ENCODE peak calls at places on chromosomes 7 and 10, in nine cellular contexts. R is endodermal cell, A is sigmoid colon, U is lung, D is heart right ventricle, Q is uterus, Y is SK-N-SH, O is endothelial cell of umbilical vein, T is adrenal gland. X is an unnamed sample.

GRCh38 chr10:117662126-117662525 is 119.6 kb downstream of the EMX2 start:
- DNase-seq in R (no peak), A (no peak), U (no peak), D (no peak), Q (no peak), Y (no peak), O (no peak), T (no peak), X (no peak)

GRCh38 chr10:12628964-12629766 is 279.8 kb downstream of the CAMK1D start:
- DNase-seq in R (no peak), A (no peak), U (no peak), D (no peak), Q (no peak), Y (no peak), O (no peak), T (peak; percentile 5), X (peak; percentile 70)

GRCh38 chr7:118327179-118327578 is 102.7 kb downstream of the ANKRD7 start:
- DNase-seq in R (no peak), A (no peak), U (no peak), D (no peak), Q (no peak), Y (no peak), O (no peak), T (no peak), X (no peak)

GRCh38 chr7:22863156-22863899 is 40.7 kb upstream of the TOMM7 start:
- DNase-seq in R (peak; percentile 53), A (no peak), U (no peak), D (no peak), Q (no peak), Y (no peak), O (no peak), T (peak; percentile 41), X (no peak)

GRCh38 chr7:140304071-140304799 is 94.1 kb downstream of the SLC37A3 start:
- DNase-seq in R (no peak), A (no peak), U (no peak), D (no peak), Q (no peak), Y (peak; percentile 46), O (peak; percentile 22), T (no peak), X (peak; percentile 20)

GRCh38 chr10:33237736-33238624 is 96.5 kb downstream of the NRP1 start:
- DNase-seq in R (peak; percentile 55), A (no peak), U (no peak), D (no peak), Q (no peak), Y (no peak), O (no peak), T (no peak), X (no peak)

GRCh38 chr10:34758447-34758996 is 56.6 kb downstream of the PARD3 start:
- DNase-seq in R (no peak), A (no peak), U (no peak), D (no peak), Q (no peak), Y (no peak), O (peak; percentile 71), T (no peak), X (no peak)

GRCh38 chr7:42151309-42151708 is 85.7 kb downstream of the GLI3 start:
- DNase-seq in R (no peak), A (no peak), U (no peak), D (no peak), Q (no peak), Y (no peak), O (no peak), T (no peak), X (no peak)

DNA sequence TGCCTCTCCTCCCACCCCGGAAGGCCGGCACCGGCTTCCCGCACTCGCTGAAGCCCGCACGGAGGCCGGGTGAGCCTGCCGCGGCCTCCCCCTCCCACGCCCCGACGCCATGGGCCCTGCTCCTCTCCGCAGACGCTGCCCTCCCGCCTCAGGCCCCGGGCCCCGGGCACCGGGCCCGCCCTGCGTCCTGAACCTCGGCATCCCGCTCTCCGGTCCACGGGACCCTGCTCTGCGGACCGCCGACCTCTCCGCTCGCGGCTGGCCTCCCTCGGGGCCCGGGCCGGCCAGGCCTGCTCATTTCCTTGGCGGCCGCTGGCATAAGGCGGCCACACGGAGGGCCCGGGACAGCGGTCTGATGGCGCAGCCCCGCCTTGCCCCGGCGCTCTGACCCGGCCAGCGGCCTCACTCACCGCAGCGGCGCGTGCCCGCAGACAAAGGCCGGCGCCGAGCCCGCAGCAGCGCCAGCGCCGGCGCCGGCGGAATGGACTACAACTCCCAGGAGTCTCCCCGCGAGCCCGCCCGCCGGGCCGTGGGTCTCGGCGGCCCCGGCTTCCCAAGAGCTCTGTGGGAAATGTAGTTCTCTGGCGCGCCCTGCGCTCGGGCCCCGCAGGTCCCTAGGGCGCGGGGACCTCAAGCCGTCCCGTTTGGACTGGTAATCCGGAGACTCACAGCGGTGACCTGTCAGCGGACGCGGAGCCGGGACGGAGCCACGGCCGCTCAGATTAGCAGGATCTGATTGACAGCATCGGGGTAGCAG is at the start of gene ZNF32:
- DNase-seq in R (peak; percentile 94), A (peak; percentile 89), U (peak; percentile 86), D (peak; percentile 89), Q (peak; percentile 76), Y (peak; percentile 96), O (peak; percentile 80), T (peak; percentile 91), X (peak; percentile 88)
- H3K4me3 ChIP-seq in R (peak within 1 kb of the TSS; percentile 81), A (peak within 1 kb of the TSS; percentile 90), U (peak within 1 kb of the TSS; percentile 79), D (peak within 1 kb of the TSS; percentile 53), Q (peak within 1 kb of the TSS; percentile 54), Y (peak within 1 kb of the TSS; percentile 64), O (peak within 1 kb of the TSS; percentile 62), T (peak within 1 kb of the TSS; percentile 60), X (peak within 1 kb of the TSS; percentile 83)

DNA sequence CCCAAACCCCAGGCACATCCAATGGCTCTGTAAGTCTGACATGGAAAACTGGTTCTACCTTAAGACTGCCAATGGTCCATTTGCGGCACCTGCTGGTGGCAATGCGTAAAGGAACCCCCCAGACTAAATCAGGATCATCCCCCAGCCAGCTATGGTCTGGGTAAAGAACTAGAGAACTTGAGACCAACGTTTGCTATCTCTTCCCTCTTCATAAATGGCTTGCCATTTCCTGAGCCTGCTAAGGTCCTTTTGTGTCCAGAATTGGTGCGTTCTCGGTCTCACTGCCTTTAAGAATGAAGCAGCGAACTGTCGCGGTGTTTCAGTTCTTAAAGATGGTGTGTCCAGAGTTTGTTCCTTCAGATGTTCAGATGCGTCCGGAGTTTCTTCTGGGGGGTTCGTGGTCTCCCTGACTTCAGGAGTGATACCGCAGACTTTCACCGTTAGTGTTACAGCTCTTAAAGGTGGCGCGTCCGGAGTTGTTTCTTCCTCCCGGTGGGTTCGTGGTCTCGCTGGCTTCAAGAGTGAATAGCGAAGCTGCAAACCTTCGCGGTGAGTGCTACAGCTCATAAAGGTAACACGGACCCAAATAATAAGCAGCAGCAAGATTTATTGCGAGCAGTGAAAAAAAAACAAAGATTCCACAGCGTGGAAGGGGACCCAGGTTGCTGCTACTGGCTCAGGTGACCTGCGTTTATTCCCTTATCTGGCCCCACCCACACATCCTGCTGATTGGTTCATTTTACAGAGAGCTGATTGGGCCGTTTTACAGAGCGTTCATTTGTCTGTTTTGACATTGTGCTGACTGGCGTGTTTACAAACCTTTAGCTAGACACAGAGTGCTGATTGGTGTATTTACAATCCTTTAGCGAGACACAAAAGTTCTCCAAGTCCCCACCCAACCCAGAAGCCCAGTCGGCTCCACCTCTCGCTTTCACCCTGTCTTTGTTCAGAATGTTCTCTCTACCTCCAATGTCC is 95.4 kb downstream of the ELMO1 start:
- DNase-seq in R (peak; percentile 79), A (no peak), U (no peak), D (no peak), Q (no peak), Y (peak; percentile 49), O (no peak), T (no peak), X (peak; percentile 47)
- TF ChIP-seq CTCF in R (peak; percentile 71), A (no peak), U (peak; percentile 16), D (no peak), Q (no peak), Y (no peak), O (peak; percentile 6), T (no peak), X (peak; percentile 73)

GRCh38 chr10:78952018-78952417 is 116.7 kb upstream of the ZMIZ1 start:
- DNase-seq in R (no peak), A (no peak), U (no peak), D (no peak), Q (no peak), Y (no peak), O (no peak), T (no peak), X (no peak)

GRCh38 chr10:78954701-78955100 is 114.1 kb upstream of the ZMIZ1 start:
- DNase-seq in R (no peak), A (no peak), U (no peak), D (no peak), Q (no peak), Y (no peak), O (no peak), T (no peak), X (no peak)

GRCh38 chr10:78954009-78954297 is 114.8 kb upstream of the ZMIZ1 start:
- DNase-seq in R (no peak), A (no peak), U (no peak), D (no peak), Q (no peak), Y (no peak), O (no peak), T (no peak), X (no peak)

GRCh38 chr10:78952686-78953085 is 116.1 kb upstream of the ZMIZ1 start:
- DNase-seq in R (no peak), A (no peak), U (no peak), D (peak; percentile 42), Q (peak; percentile 56), Y (no peak), O (no peak), T (no peak), X (no peak)

DNA sequence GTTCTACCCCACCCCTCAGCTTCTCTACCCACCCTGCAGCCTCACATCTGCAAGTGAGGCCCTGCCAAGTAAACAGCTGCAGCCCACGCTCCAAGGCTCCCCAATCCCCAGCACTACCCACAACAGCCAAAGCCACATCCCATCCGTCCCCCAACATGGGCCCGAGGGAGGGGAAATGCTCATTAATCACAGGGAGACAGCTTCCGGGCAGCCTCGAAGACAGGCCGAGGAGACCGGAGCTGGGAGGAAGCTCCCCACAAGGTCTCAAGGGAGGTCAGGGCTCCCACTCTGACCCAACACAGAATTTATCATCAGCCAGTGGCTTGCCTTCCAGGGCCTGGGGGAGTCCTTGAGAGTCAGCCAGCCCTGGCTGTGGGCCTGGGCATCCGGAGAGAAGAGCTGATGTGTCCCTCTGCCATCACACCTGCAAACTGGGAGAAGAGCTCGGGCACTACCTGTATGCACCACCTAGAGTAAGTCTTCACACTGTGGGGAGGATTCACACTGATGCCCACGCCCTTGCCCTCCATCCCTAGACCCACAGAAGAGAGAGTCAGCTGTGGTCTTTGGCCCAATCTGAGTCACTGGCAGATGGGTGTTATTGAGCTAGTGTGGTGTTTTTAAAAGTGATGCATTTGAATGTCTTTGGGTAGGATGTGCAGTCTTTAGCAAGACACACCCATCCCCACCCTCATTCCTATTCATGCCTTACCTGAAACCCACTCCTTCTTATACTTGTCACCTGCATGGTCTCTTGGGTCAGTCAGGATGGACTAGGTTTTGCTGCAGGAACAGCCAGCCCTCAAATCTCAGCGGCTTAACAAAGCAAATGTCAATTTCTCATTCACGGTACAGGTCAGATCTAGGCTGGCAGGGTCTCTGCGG is 115.4 kb upstream of the ZMIZ1 start:
- DNase-seq in R (no peak), A (no peak), U (no peak), D (no peak), Q (peak; percentile 67), Y (no peak), O (no peak), T (peak; percentile 80), X (no peak)
- H3K27me3 ChIP-seq in R (no peaks in the 10 kb centered on the region), A (no peaks in the 10 kb centered on the region), U (no peaks in the 10 kb centered on the region), D (no peaks in the 10 kb centered on the region), Q (no peaks in the 10 kb centered on the region), Y (no peaks in the 10 kb centered on the region), O (no peaks in the 10 kb centered on the region), T (no peaks in the 10 kb centered on the region), X (no peaks in the 10 kb centered on the region)

GRCh38 chr7:1555813-1556540 is at the start of gene TMEM184A:
- DNase-seq in R (peak; percentile 94), A (no peak), U (peak; percentile 77), D (peak; percentile 47), Q (no peak), Y (peak; percentile 88), O (no peak), T (peak; percentile 68), X (peak; percentile 96)

GRCh38 chr7:1557006-1557405 is 1.0 kb upstream of the TMEM184A start:
- DNase-seq in R (no peak), A (no peak), U (no peak), D (no peak), Q (no peak), Y (peak; percentile 49), O (no peak), T (no peak), X (no peak)

GRCh38 chr7:1554332-1555045 is 1.5 kb downstream of the TMEM184A start:
- DNase-seq in R (no peak), A (no peak), U (no peak), D (no peak), Q (no peak), Y (peak; percentile 50), O (no peak), T (no peak), X (no peak)

GRCh38 chr7:1553513-1554210 is 2.3 kb downstream of the TMEM184A start:
- DNase-seq in R (no peak), A (no peak), U (no peak), D (no peak), Q (no peak), Y (peak; percentile 40), O (no peak), T (no peak), X (no peak)

DNA sequence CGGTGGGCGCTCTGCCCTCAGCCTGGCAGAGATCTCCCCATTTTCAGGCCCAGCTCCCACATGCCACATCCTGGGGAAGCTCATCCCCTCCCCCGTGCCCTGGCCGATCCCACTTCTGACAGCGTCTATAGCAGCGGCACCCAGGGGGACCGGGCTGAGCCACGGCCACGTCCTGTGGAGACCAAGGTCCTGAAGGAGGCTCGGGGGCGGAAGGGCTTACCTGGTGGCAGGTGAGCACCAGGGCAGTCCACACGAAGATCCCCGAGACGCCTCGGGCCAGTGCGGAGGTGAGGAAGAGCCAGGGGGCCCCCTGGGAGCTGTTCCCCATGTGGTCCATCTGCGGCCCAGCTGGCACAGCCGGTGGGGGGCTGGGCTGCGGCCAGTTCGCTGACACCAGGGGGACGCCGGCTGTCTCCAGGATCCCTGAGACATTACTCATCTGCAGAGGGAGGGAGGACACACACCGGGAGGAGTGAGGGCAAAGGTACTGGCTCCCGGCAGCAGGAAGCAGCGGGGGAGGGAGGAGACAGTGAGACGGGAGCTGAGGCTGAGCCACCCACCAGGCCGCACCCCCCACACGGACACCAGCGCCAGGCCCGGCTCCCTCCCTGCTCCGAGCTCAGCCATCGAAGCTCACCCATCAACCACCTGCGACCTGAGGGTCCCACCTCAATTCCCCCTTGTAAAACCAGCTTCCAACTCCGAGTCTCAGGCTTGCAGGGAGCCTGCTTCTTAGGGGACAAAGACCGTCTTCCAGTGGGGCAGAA is 776 bp downstream of the TMEM184A start:
- DNase-seq in R (peak; percentile 89), A (no peak), U (no peak), D (peak; percentile 18), Q (peak; percentile 59), Y (peak; percentile 74), O (peak; percentile 28), T (no peak), X (peak; percentile 94)
- H3K4me3 ChIP-seq in R (no peak overlapping the region), A (no peak overlapping the region), U (no peak overlapping the region), D (no peak overlapping the region), Q (no peak overlapping the region), Y (no peak overlapping the region), O (no peak overlapping the region), T (no peak overlapping the region), X (peak overlapping the region; percentile 50)

X was measured in WERI-Rb-1.